ENCODE peak calls at places on chromosome 22, in ten cellular contexts. One of them, this sample, is unnamed.

GRCh38 chr22:17164392-17165024 is 5.4 kb upstream of the HDHD5 start:
- DNase-seq in EH: no peak
- DNase-seq in NCI-H446 treated with DMSO at 0.1 percent for 48 hours: no peak
- DNase-seq in tibial nerve: no peak
- DNase-seq in stimulated activated CD8-positive, alpha-beta memory T cell treated with anti-CD3 and anti-CD28 coated beads, Interleukin-12 subunit alpha, Interleukin-12 subunit beta, amount 100 ng/mL, for 1 hour: no peak
- DNase-seq in AG08396: peak
- DNase-seq in CD8-positive, alpha-beta memory T cell: no peak
- DNase-seq in neural crest cell: no peak
- DNase-seq in OCI-M1: no peak
- DNase-seq in SK-MEL-5: peak
- DNase-seq in this sample: no peak

GRCh38 chr22:20990184-20991180 is 8.4 kb downstream of the LZTR1 start:
- DNase-seq in EH: no peak
- DNase-seq in NCI-H446 treated with DMSO at 0.1 percent for 48 hours: no peak
- DNase-seq in tibial nerve: no peak
- DNase-seq in stimulated activated CD8-positive, alpha-beta memory T cell treated with anti-CD3 and anti-CD28 coated beads, Interleukin-12 subunit alpha, Interleukin-12 subunit beta, amount 100 ng/mL, for 1 hour: no peak
- DNase-seq in AG08396: no peak
- DNase-seq in CD8-positive, alpha-beta memory T cell: no peak
- DNase-seq in neural crest cell: no peak
- DNase-seq in OCI-M1: no peak
- DNase-seq in SK-MEL-5: no peak
- DNase-seq in this sample: no peak

GRCh38 chr22:48644108-48644507 is 1183.6 kb downstream of the BRD1 start:
- DNase-seq in EH: no peak
- DNase-seq in NCI-H446 treated with DMSO at 0.1 percent for 48 hours: no peak
- DNase-seq in tibial nerve: no peak
- DNase-seq in stimulated activated CD8-positive, alpha-beta memory T cell treated with anti-CD3 and anti-CD28 coated beads, Interleukin-12 subunit alpha, Interleukin-12 subunit beta, amount 100 ng/mL, for 1 hour: no peak
- DNase-seq in AG08396: no peak
- DNase-seq in CD8-positive, alpha-beta memory T cell: no peak
- DNase-seq in neural crest cell: no peak
- DNase-seq in OCI-M1: no peak
- DNase-seq in SK-MEL-5: peak
- DNase-seq in this sample: no peak

GRCh38 chr22:39457546-39458442 is 982 bp downstream of the MGAT3 start:
- DNase-seq in EH: no peak
- DNase-seq in NCI-H446 treated with DMSO at 0.1 percent for 48 hours: no peak
- DNase-seq in tibial nerve: no peak
- DNase-seq in stimulated activated CD8-positive, alpha-beta memory T cell treated with anti-CD3 and anti-CD28 coated beads, Interleukin-12 subunit alpha, Interleukin-12 subunit beta, amount 100 ng/mL, for 1 hour: no peak
- DNase-seq in AG08396: no peak
- DNase-seq in CD8-positive, alpha-beta memory T cell: no peak
- DNase-seq in neural crest cell: no peak
- DNase-seq in OCI-M1: peak
- DNase-seq in SK-MEL-5: no peak
- DNase-seq in this sample: no peak

GRCh38 chr22:46078241-46079092 is 71.9 kb upstream of the PPARA start:
- DNase-seq in EH: peak
- DNase-seq in NCI-H446 treated with DMSO at 0.1 percent for 48 hours: no peak
- DNase-seq in tibial nerve: peak
- DNase-seq in stimulated activated CD8-positive, alpha-beta memory T cell treated with anti-CD3 and anti-CD28 coated beads, Interleukin-12 subunit alpha, Interleukin-12 subunit beta, amount 100 ng/mL, for 1 hour: no peak
- DNase-seq in AG08396: peak
- DNase-seq in CD8-positive, alpha-beta memory T cell: no peak
- DNase-seq in neural crest cell: no peak
- DNase-seq in OCI-M1: no peak
- DNase-seq in SK-MEL-5: no peak
- DNase-seq in this sample: no peak

GRCh38 chr22:37672920-37673453 is 2.4 kb upstream of the LGALS1 start:
- DNase-seq in EH: no peak
- DNase-seq in NCI-H446 treated with DMSO at 0.1 percent for 48 hours: no peak
- DNase-seq in tibial nerve: no peak
- DNase-seq in stimulated activated CD8-positive, alpha-beta memory T cell treated with anti-CD3 and anti-CD28 coated beads, Interleukin-12 subunit alpha, Interleukin-12 subunit beta, amount 100 ng/mL, for 1 hour: no peak
- DNase-seq in AG08396: no peak
- DNase-seq in CD8-positive, alpha-beta memory T cell: no peak
- DNase-seq in neural crest cell: no peak
- DNase-seq in OCI-M1: no peak
- DNase-seq in SK-MEL-5: no peak
- DNase-seq in this sample: no peak

GRCh38 chr22:48362736-48363404 is 1464.8 kb downstream of the BRD1 start:
- DNase-seq in EH: no peak
- DNase-seq in NCI-H446 treated with DMSO at 0.1 percent for 48 hours: no peak
- DNase-seq in tibial nerve: no peak
- DNase-seq in stimulated activated CD8-positive, alpha-beta memory T cell treated with anti-CD3 and anti-CD28 coated beads, Interleukin-12 subunit alpha, Interleukin-12 subunit beta, amount 100 ng/mL, for 1 hour: no peak
- DNase-seq in AG08396: no peak
- DNase-seq in CD8-positive, alpha-beta memory T cell: no peak
- DNase-seq in neural crest cell: no peak
- DNase-seq in OCI-M1: no peak
- DNase-seq in SK-MEL-5: no peak
- DNase-seq in this sample: no peak

GRCh38 chr22:25282346-25282670 is 62.9 kb downstream of the CRYBB2 start:
- DNase-seq in EH: no peak
- DNase-seq in NCI-H446 treated with DMSO at 0.1 percent for 48 hours: no peak
- DNase-seq in tibial nerve: no peak
- DNase-seq in stimulated activated CD8-positive, alpha-beta memory T cell treated with anti-CD3 and anti-CD28 coated beads, Interleukin-12 subunit alpha, Interleukin-12 subunit beta, amount 100 ng/mL, for 1 hour: no peak
- DNase-seq in AG08396: no peak
- DNase-seq in CD8-positive, alpha-beta memory T cell: no peak
- DNase-seq in neural crest cell: no peak
- DNase-seq in OCI-M1: no peak
- DNase-seq in SK-MEL-5: no peak
- DNase-seq in this sample: no peak

GRCh38 chr22:25545117-25545516 is 19.4 kb upstream of the GRK3 start:
- DNase-seq in EH: no peak
- DNase-seq in NCI-H446 treated with DMSO at 0.1 percent for 48 hours: no peak
- DNase-seq in tibial nerve: no peak
- DNase-seq in stimulated activated CD8-positive, alpha-beta memory T cell treated with anti-CD3 and anti-CD28 coated beads, Interleukin-12 subunit alpha, Interleukin-12 subunit beta, amount 100 ng/mL, for 1 hour: no peak
- DNase-seq in AG08396: no peak
- DNase-seq in CD8-positive, alpha-beta memory T cell: no peak
- DNase-seq in neural crest cell: no peak
- DNase-seq in OCI-M1: no peak
- DNase-seq in SK-MEL-5: no peak
- DNase-seq in this sample: no peak

GRCh38 chr22:42704896-42705295 is 15.8 kb downstream of the A4GALT start:
- DNase-seq in EH: no peak
- DNase-seq in NCI-H446 treated with DMSO at 0.1 percent for 48 hours: no peak
- DNase-seq in tibial nerve: no peak
- DNase-seq in stimulated activated CD8-positive, alpha-beta memory T cell treated with anti-CD3 and anti-CD28 coated beads, Interleukin-12 subunit alpha, Interleukin-12 subunit beta, amount 100 ng/mL, for 1 hour: no peak
- DNase-seq in AG08396: no peak
- DNase-seq in CD8-positive, alpha-beta memory T cell: no peak
- DNase-seq in neural crest cell: no peak
- DNase-seq in OCI-M1: no peak
- DNase-seq in SK-MEL-5: no peak
- DNase-seq in this sample: no peak

GRCh38 chr22:40610329-40610850 is 26.1 kb downstream of the MRTFA start:
- DNase-seq in EH: no peak
- DNase-seq in NCI-H446 treated with DMSO at 0.1 percent for 48 hours: no peak
- DNase-seq in tibial nerve: no peak
- DNase-seq in stimulated activated CD8-positive, alpha-beta memory T cell treated with anti-CD3 and anti-CD28 coated beads, Interleukin-12 subunit alpha, Interleukin-12 subunit beta, amount 100 ng/mL, for 1 hour: no peak
- DNase-seq in AG08396: no peak
- DNase-seq in CD8-positive, alpha-beta memory T cell: no peak
- DNase-seq in neural crest cell: no peak
- DNase-seq in OCI-M1: peak
- DNase-seq in SK-MEL-5: no peak
- DNase-seq in this sample: no peak

GRCh38 chr22:26444777-26445176 is 15.7 kb downstream of the ASPHD2 start:
- DNase-seq in EH: no peak
- DNase-seq in NCI-H446 treated with DMSO at 0.1 percent for 48 hours: no peak
- DNase-seq in tibial nerve: no peak
- DNase-seq in stimulated activated CD8-positive, alpha-beta memory T cell treated with anti-CD3 and anti-CD28 coated beads, Interleukin-12 subunit alpha, Interleukin-12 subunit beta, amount 100 ng/mL, for 1 hour: no peak
- DNase-seq in AG08396: no peak
- DNase-seq in CD8-positive, alpha-beta memory T cell: no peak
- DNase-seq in neural crest cell: no peak
- DNase-seq in OCI-M1: no peak
- DNase-seq in SK-MEL-5: no peak
- DNase-seq in this sample: no peak

GRCh38 chr22:19889951-19890350 is 35.3 kb upstream of the GNB1L start:
- DNase-seq in EH: no peak
- DNase-seq in NCI-H446 treated with DMSO at 0.1 percent for 48 hours: no peak
- DNase-seq in tibial nerve: no peak
- DNase-seq in stimulated activated CD8-positive, alpha-beta memory T cell treated with anti-CD3 and anti-CD28 coated beads, Interleukin-12 subunit alpha, Interleukin-12 subunit beta, amount 100 ng/mL, for 1 hour: no peak
- DNase-seq in AG08396: no peak
- DNase-seq in CD8-positive, alpha-beta memory T cell: no peak
- DNase-seq in neural crest cell: no peak
- DNase-seq in OCI-M1: no peak
- DNase-seq in SK-MEL-5: no peak
- DNase-seq in this sample: no peak

GRCh38 chr22:44587004-44587793 is 89.2 kb upstream of the RTL6 start:
- DNase-seq in EH: peak
- DNase-seq in NCI-H446 treated with DMSO at 0.1 percent for 48 hours: no peak
- DNase-seq in tibial nerve: no peak
- DNase-seq in stimulated activated CD8-positive, alpha-beta memory T cell treated with anti-CD3 and anti-CD28 coated beads, Interleukin-12 subunit alpha, Interleukin-12 subunit beta, amount 100 ng/mL, for 1 hour: no peak
- DNase-seq in AG08396: peak
- DNase-seq in CD8-positive, alpha-beta memory T cell: no peak
- DNase-seq in neural crest cell: no peak
- DNase-seq in OCI-M1: no peak
- DNase-seq in SK-MEL-5: no peak
- DNase-seq in this sample: no peak

GRCh38 chr22:26918236-26918635 is 260.8 kb downstream of the MIAT start:
- DNase-seq in EH: peak
- DNase-seq in NCI-H446 treated with DMSO at 0.1 percent for 48 hours: no peak
- DNase-seq in tibial nerve: no peak
- DNase-seq in stimulated activated CD8-positive, alpha-beta memory T cell treated with anti-CD3 and anti-CD28 coated beads, Interleukin-12 subunit alpha, Interleukin-12 subunit beta, amount 100 ng/mL, for 1 hour: no peak
- DNase-seq in AG08396: no peak
- DNase-seq in CD8-positive, alpha-beta memory T cell: no peak
- DNase-seq in neural crest cell: no peak
- DNase-seq in OCI-M1: no peak
- DNase-seq in SK-MEL-5: peak
- DNase-seq in this sample: no peak

GRCh38 chr22:46373838-46374662 is 38.5 kb downstream of the TRMU start:
- DNase-seq in EH: no peak
- DNase-seq in NCI-H446 treated with DMSO at 0.1 percent for 48 hours: no peak
- DNase-seq in tibial nerve: no peak
- DNase-seq in stimulated activated CD8-positive, alpha-beta memory T cell treated with anti-CD3 and anti-CD28 coated beads, Interleukin-12 subunit alpha, Interleukin-12 subunit beta, amount 100 ng/mL, for 1 hour: no peak
- DNase-seq in AG08396: no peak
- DNase-seq in CD8-positive, alpha-beta memory T cell: peak
- DNase-seq in neural crest cell: no peak
- DNase-seq in OCI-M1: peak
- DNase-seq in SK-MEL-5: no peak
- DNase-seq in this sample: no peak

This sample was measured in 8988T.